ENCODE peak calls at places on chromosomes 11 and 22, in eight cellular contexts. One of them, this sample, is unnamed.

GRCh38 chr11:129779342-129779741 is 36.3 kb upstream of the TMEM45B start:
- DNase-seq in foreskin fibroblast: no peak
- DNase-seq in kidney epithelial cell: no peak
- DNase-seq in cardiac fibroblast: no peak
- DNase-seq in psoas muscle: no peak
- DNase-seq in brain microvascular endothelial cell: no peak
- DNase-seq in pancreas: no peak
- DNase-seq in AG04450: no peak
- DNase-seq in this sample: no peak

GRCh38 chr22:41636467-41636866 is 15.4 kb downstream of the XRCC6 start:
- DNase-seq in pancreas: no peak
- DNase-seq in cardiac fibroblast: peak; percentile 27
- DNase-seq in AG04450: no peak
- DNase-seq in foreskin fibroblast: peak; percentile 55
- DNase-seq in kidney epithelial cell: no peak
- DNase-seq in psoas muscle: peak; percentile 82
- DNase-seq in brain microvascular endothelial cell: peak; percentile 33
- DNase-seq in this sample: peak; percentile 14

GRCh38 chr22:18113680-18114394 is 3.2 kb downstream of the TUBA8 start:
- DNase-seq in kidney epithelial cell: no peak
- DNase-seq in AG04450: no peak
- DNase-seq in psoas muscle: no peak
- DNase-seq in cardiac fibroblast: no peak
- DNase-seq in brain microvascular endothelial cell: no peak
- DNase-seq in foreskin fibroblast: no peak
- DNase-seq in pancreas: no peak
- DNase-seq in this sample: no peak

GRCh38 chr11:108112059-108112458 is 9.3 kb upstream of the ACAT1 start:
- DNase-seq in AG04450: no peak
- DNase-seq in psoas muscle: no peak
- DNase-seq in cardiac fibroblast: no peak
- DNase-seq in foreskin fibroblast: peak; percentile 51
- DNase-seq in brain microvascular endothelial cell: peak; percentile 65
- DNase-seq in kidney epithelial cell: no peak
- DNase-seq in pancreas: no peak
- DNase-seq in this sample: no peak

GRCh38 chr11:69707156-69707555 is 3.3 kb upstream of the FGF19 start:
- DNase-seq in pancreas: no peak
- DNase-seq in kidney epithelial cell: no peak
- DNase-seq in brain microvascular endothelial cell: no peak
- DNase-seq in foreskin fibroblast: no peak
- DNase-seq in psoas muscle: no peak
- DNase-seq in AG04450: no peak
- DNase-seq in cardiac fibroblast: no peak
- DNase-seq in this sample: no peak

GRCh38 chr11:130737866-130738431 is 178.3 kb downstream of the SNX19 start:
- DNase-seq in AG04450: no peak
- DNase-seq in pancreas: no peak
- DNase-seq in kidney epithelial cell: no peak
- DNase-seq in psoas muscle: peak; percentile 65
- DNase-seq in foreskin fibroblast: peak; percentile 94
- DNase-seq in cardiac fibroblast: peak; percentile 83
- DNase-seq in brain microvascular endothelial cell: peak; percentile 74
- DNase-seq in this sample: peak; percentile 67

GRCh38 chr22:19822301-19823117 is 32.2 kb downstream of the GNB1L start:
- DNase-seq in foreskin fibroblast: no peak
- DNase-seq in AG04450: no peak
- DNase-seq in psoas muscle: no peak
- DNase-seq in pancreas: no peak
- DNase-seq in brain microvascular endothelial cell: no peak
- DNase-seq in kidney epithelial cell: no peak
- DNase-seq in cardiac fibroblast: no peak
- DNase-seq in this sample: no peak

GRCh38 chr11:130102457-130103249 is 33.0 kb downstream of the APLP2 start:
- DNase-seq in foreskin fibroblast: peak; percentile 68
- DNase-seq in pancreas: no peak
- DNase-seq in kidney epithelial cell: no peak
- DNase-seq in AG04450: no peak
- DNase-seq in psoas muscle: no peak
- DNase-seq in brain microvascular endothelial cell: no peak
- DNase-seq in cardiac fibroblast: no peak
- DNase-seq in this sample: no peak

GRCh38 chr22:43722444-43722843 is 89.7 kb downstream of the EFCAB6 start:
- DNase-seq in AG04450: no peak
- DNase-seq in foreskin fibroblast: no peak
- DNase-seq in pancreas: no peak
- DNase-seq in brain microvascular endothelial cell: no peak
- DNase-seq in kidney epithelial cell: no peak
- DNase-seq in cardiac fibroblast: no peak
- DNase-seq in psoas muscle: no peak
- DNase-seq in this sample: no peak

GRCh38 chr11:62592989-62593421 is 1.7 kb upstream of the TUT1 start:
- DNase-seq in brain microvascular endothelial cell: no peak
- DNase-seq in psoas muscle: peak; percentile 39
- DNase-seq in cardiac fibroblast: no peak
- DNase-seq in pancreas: no peak
- DNase-seq in AG04450: no peak
- DNase-seq in kidney epithelial cell: no peak
- DNase-seq in foreskin fibroblast: no peak
- DNase-seq in this sample: no peak

GRCh38 chr11:104918113-104918824 is 20.0 kb upstream of the CASP12 start:
- DNase-seq in psoas muscle: no peak
- DNase-seq in AG04450: peak; percentile 61
- DNase-seq in pancreas: no peak
- DNase-seq in cardiac fibroblast: peak; percentile 84
- DNase-seq in brain microvascular endothelial cell: peak; percentile 67
- DNase-seq in kidney epithelial cell: no peak
- DNase-seq in foreskin fibroblast: peak; percentile 74
- DNase-seq in this sample: peak; percentile 90

GRCh38 chr22:42805016-42805997 is 51.8 kb downstream of the ARFGAP3 start:
- DNase-seq in psoas muscle: peak; percentile 80
- DNase-seq in brain microvascular endothelial cell: no peak
- DNase-seq in kidney epithelial cell: no peak
- DNase-seq in foreskin fibroblast: no peak
- DNase-seq in pancreas: peak; percentile 79
- DNase-seq in AG04450: no peak
- DNase-seq in cardiac fibroblast: no peak
- DNase-seq in this sample: no peak

GRCh38 chr22:46011627-46012181 is 34.7 kb upstream of the WNT7B start:
- DNase-seq in cardiac fibroblast: no peak
- DNase-seq in kidney epithelial cell: no peak
- DNase-seq in pancreas: peak; percentile 43
- DNase-seq in foreskin fibroblast: peak; percentile 39
- DNase-seq in psoas muscle: peak; percentile 48
- DNase-seq in AG04450: no peak
- DNase-seq in brain microvascular endothelial cell: no peak
- DNase-seq in this sample: no peak

GRCh38 chr11:44456544-44457270 is 108.8 kb upstream of the CD82 start:
- DNase-seq in cardiac fibroblast: no peak
- DNase-seq in foreskin fibroblast: no peak
- DNase-seq in kidney epithelial cell: no peak
- DNase-seq in brain microvascular endothelial cell: no peak
- DNase-seq in pancreas: no peak
- DNase-seq in psoas muscle: no peak
- DNase-seq in AG04450: no peak
- DNase-seq in this sample: no peak
- TF ChIP-seq CTCF in cardiac fibroblast: no peak
- TF ChIP-seq CTCF in foreskin fibroblast: peak; percentile 22
- TF ChIP-seq CTCF in kidney epithelial cell: peak; percentile 56
- TF ChIP-seq CTCF in brain microvascular endothelial cell: peak; percentile 70
- TF ChIP-seq CTCF in pancreas: no peak
- TF ChIP-seq CTCF in psoas muscle: no peak
- TF ChIP-seq CTCF in AG04450: peak; percentile 27
- TF ChIP-seq CTCF in this sample: peak; percentile 28

GRCh38 chr11:57513446-57513795 is 2.1 kb downstream of the SLC43A1 start:
- DNase-seq in psoas muscle: no peak
- DNase-seq in foreskin fibroblast: no peak
- DNase-seq in cardiac fibroblast: no peak
- DNase-seq in AG04450: no peak
- DNase-seq in brain microvascular endothelial cell: no peak
- DNase-seq in kidney epithelial cell: no peak
- DNase-seq in pancreas: no peak
- DNase-seq in this sample: no peak

GRCh38 chr11:57515332-57516060 is at the start of gene SLC43A1:
- DNase-seq in cardiac fibroblast: peak; percentile 72
- DNase-seq in pancreas: peak; percentile 81
- DNase-seq in kidney epithelial cell: no peak
- DNase-seq in AG04450: no peak
- DNase-seq in foreskin fibroblast: peak; percentile 91
- DNase-seq in brain microvascular endothelial cell: peak; percentile 47
- DNase-seq in psoas muscle: peak; percentile 79
- DNase-seq in this sample: peak; percentile 64

GRCh38 chr11:57513911-57514537 is 1.5 kb downstream of the SLC43A1 start:
- DNase-seq in brain microvascular endothelial cell: no peak
- DNase-seq in AG04450: no peak
- DNase-seq in psoas muscle: peak; percentile 66
- DNase-seq in kidney epithelial cell: no peak
- DNase-seq in foreskin fibroblast: peak; percentile 70
- DNase-seq in pancreas: peak; percentile 76
- DNase-seq in cardiac fibroblast: peak; percentile 42
- DNase-seq in this sample: peak; percentile 41

GRCh38 chr11:57514538-57515331 is 767 bp downstream of the SLC43A1 start:
- DNase-seq in AG04450: no peak
- DNase-seq in foreskin fibroblast: peak; percentile 75
- DNase-seq in cardiac fibroblast: peak; percentile 42
- DNase-seq in brain microvascular endothelial cell: peak; percentile 16
- DNase-seq in pancreas: peak; percentile 87
- DNase-seq in psoas muscle: peak; percentile 83
- DNase-seq in kidney epithelial cell: no peak
- DNase-seq in this sample: peak; percentile 26

GRCh38 chr11:57516061-57516443 is 550 bp upstream of the SLC43A1 start:
- DNase-seq in brain microvascular endothelial cell: no peak
- DNase-seq in AG04450: no peak
- DNase-seq in pancreas: no peak
- DNase-seq in cardiac fibroblast: no peak
- DNase-seq in kidney epithelial cell: no peak
- DNase-seq in psoas muscle: no peak
- DNase-seq in foreskin fibroblast: no peak
- DNase-seq in this sample: no peak
- H3K4me3 ChIP-seq in brain microvascular endothelial cell: peak overlapping the region; percentile 77
- H3K4me3 ChIP-seq in AG04450: peak overlapping the region; percentile 85
- H3K4me3 ChIP-seq in pancreas: peak overlapping the region; percentile 76
- H3K4me3 ChIP-seq in cardiac fibroblast: peak overlapping the region; percentile 75
- H3K4me3 ChIP-seq in kidney epithelial cell: peak overlapping the region; percentile 56
- H3K4me3 ChIP-seq in psoas muscle: peak overlapping the region; percentile 77
- H3K4me3 ChIP-seq in foreskin fibroblast: peak overlapping the region; percentile 93
- H3K4me3 ChIP-seq in this sample: peak overlapping the region; percentile 86

DNA sequence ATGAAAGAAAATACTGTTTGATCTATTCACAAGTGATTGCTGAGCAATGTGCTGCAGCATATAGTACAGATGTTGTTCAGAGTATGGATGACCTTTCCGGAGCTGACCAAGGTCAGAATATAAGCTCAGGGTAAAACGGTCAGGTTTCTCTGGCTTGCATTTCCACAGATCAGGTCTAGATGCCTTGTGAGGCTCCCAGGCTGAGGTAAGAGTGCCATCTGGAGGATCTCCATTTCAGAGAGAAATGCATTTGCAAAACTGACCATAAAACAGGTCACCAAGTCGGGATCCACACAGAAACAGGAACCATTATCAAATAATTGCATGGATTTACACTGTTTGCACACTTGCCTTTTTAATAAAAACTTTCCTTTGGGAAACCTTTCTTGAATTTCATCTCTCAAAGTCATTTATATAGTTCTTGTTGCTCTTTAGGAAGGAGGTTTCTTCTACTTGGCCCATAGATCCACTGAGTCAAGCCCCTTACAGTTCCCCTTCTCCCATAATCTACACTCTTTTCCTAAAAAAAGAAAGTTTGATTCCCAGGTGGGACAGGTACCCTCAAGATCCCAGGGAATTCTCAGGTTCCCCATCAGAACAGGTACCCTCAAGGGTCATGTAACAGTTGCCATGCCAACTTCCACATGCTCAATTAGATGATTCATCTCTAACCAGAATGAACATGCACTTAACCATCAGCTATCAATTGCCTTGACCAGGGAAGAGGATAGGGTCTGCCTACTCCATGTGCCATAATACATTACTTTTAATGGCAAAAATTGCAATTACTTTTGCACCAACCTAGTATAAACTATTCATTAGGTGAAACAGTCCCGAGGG is 25.0 kb upstream of the TMPRSS5 start:
- DNase-seq in AG04450: peak; percentile 23
- DNase-seq in brain microvascular endothelial cell: peak; percentile 67
- DNase-seq in psoas muscle: no peak
- DNase-seq in pancreas: no peak
- DNase-seq in foreskin fibroblast: peak; percentile 77
- DNase-seq in cardiac fibroblast: peak; percentile 72
- DNase-seq in kidney epithelial cell: peak; percentile 19
- DNase-seq in this sample: peak; percentile 72
- TF ChIP-seq CTCF in AG04450: peak; percentile 62
- TF ChIP-seq CTCF in brain microvascular endothelial cell: peak; percentile 79
- TF ChIP-seq CTCF in psoas muscle: peak; percentile 74
- TF ChIP-seq CTCF in pancreas: no peak
- TF ChIP-seq CTCF in foreskin fibroblast: peak; percentile 59
- TF ChIP-seq CTCF in cardiac fibroblast: peak; percentile 62
- TF ChIP-seq CTCF in kidney epithelial cell: peak; percentile 65
- TF ChIP-seq CTCF in this sample: peak; percentile 57

GRCh38 chr11:1970956-1971355 is 23.8 kb downstream of the MRPL23 start:
- DNase-seq in cardiac fibroblast: no peak
- DNase-seq in AG04450: no peak
- DNase-seq in foreskin fibroblast: no peak
- DNase-seq in psoas muscle: peak; percentile 48
- DNase-seq in brain microvascular endothelial cell: no peak
- DNase-seq in pancreas: peak; percentile 12
- DNase-seq in kidney epithelial cell: no peak
- DNase-seq in this sample: no peak

GRCh38 chr11:1969036-1969435 is 21.9 kb downstream of the MRPL23 start:
- DNase-seq in psoas muscle: no peak
- DNase-seq in kidney epithelial cell: no peak
- DNase-seq in AG04450: no peak
- DNase-seq in cardiac fibroblast: no peak
- DNase-seq in foreskin fibroblast: no peak
- DNase-seq in pancreas: no peak
- DNase-seq in brain microvascular endothelial cell: no peak
- DNase-seq in this sample: no peak

GRCh38 chr11:1966531-1966930 is 19.4 kb downstream of the MRPL23 start:
- DNase-seq in psoas muscle: peak; percentile 82
- DNase-seq in AG04450: no peak
- DNase-seq in cardiac fibroblast: no peak
- DNase-seq in kidney epithelial cell: no peak
- DNase-seq in foreskin fibroblast: no peak
- DNase-seq in brain microvascular endothelial cell: no peak
- DNase-seq in pancreas: no peak
- DNase-seq in this sample: no peak

GRCh38 chr11:1967641-1968225 is 20.6 kb downstream of the MRPL23 start:
- DNase-seq in kidney epithelial cell: no peak
- DNase-seq in AG04450: no peak
- DNase-seq in cardiac fibroblast: no peak
- DNase-seq in brain microvascular endothelial cell: no peak
- DNase-seq in foreskin fibroblast: no peak
- DNase-seq in pancreas: no peak
- DNase-seq in psoas muscle: peak; percentile 81
- DNase-seq in this sample: no peak

DNA sequence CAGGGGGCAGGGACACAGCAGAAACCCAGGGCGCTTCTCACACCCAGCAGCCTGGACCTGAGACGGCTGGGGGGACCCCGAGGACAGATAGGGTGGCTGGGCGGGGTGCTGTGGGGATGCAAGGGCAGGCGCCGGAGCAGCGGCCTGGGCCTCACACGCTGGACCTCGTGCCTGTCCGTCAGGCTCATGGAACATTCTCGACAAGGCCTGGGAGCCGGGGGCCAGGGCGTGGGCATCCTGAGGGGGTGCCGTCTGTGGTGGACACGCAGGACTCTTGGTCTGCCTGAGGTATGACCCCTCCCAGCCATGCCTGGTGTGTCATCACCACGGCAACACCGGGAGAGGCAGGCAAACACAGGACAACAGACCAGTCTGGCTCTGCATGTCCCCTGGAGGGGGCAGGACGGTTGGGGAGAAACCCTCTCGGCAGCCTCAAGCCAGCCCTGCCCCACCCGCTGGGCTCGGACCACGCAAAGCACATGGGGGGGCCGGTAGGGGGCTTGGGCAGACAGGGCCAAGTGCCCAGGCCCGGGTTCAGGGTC is 21.4 kb downstream of the MRPL23 start:
- DNase-seq in foreskin fibroblast: no peak
- DNase-seq in brain microvascular endothelial cell: no peak
- DNase-seq in kidney epithelial cell: no peak
- DNase-seq in psoas muscle: peak; percentile 64
- DNase-seq in pancreas: no peak
- DNase-seq in cardiac fibroblast: no peak
- DNase-seq in AG04450: no peak
- DNase-seq in this sample: no peak
- H3K4me3 ChIP-seq in foreskin fibroblast: no peak overlapping the region
- H3K4me3 ChIP-seq in brain microvascular endothelial cell: no peak overlapping the region
- H3K4me3 ChIP-seq in kidney epithelial cell: no peak overlapping the region
- H3K4me3 ChIP-seq in psoas muscle: no peak overlapping the region
- H3K4me3 ChIP-seq in pancreas: no peak overlapping the region
- H3K4me3 ChIP-seq in cardiac fibroblast: no peak overlapping the region
- H3K4me3 ChIP-seq in AG04450: no peak overlapping the region
- H3K4me3 ChIP-seq in this sample: no peak overlapping the region

This sample was measured in fibroblast of pulmonary artery.